ENCODE peak calls at places on chromosomes 1 and 21, in six cellular contexts. M is neural crest cell; Y is stimulated activated CD8-positive, alpha-beta memory T cell treated with anti-CD3 and anti-CD28 coated beads, Interleukin-4, amount 100 ng/mL, for 24 hours; K is stimulated activated CD4-positive, alpha-beta T cell treated with anti-CD3 and anti-CD28 coated beads, Interleukin-2, amount 100 ng/mL, for 48 hours; P is dorsolateral prefrontal cortex; H is HEK293T. Z is an unnamed sample.

GRCh38 chr1:18109756-18110597 is 2.4 kb downstream of the IGSF21 start:
- DNase-seq in M (no peak), Y (no peak), K (peak), P (peak), H (peak), Z (no peak)

GRCh38 chr1:243943671-243944428 is 93.8 kb upstream of the AKT3 start:
- DNase-seq in M (no peak), Y (no peak), K (no peak), P (no peak), H (no peak), Z (no peak)

GRCh38 chr1:12078938-12079861 is 16.1 kb downstream of the TNFRSF8 start:
- DNase-seq in M (peak), Y (peak), K (peak), P (no peak), H (peak), Z (peak)

GRCh38 chr1:209884665-209885117 is 53.3 kb upstream of the SYT14 start:
- DNase-seq in M (no peak), Y (peak), K (peak), P (no peak), H (peak), Z (no peak)

GRCh38 chr1:65255088-65256050 is 54.0 kb upstream of the DNAJC6 start:
- DNase-seq in M (no peak), Y (no peak), K (no peak), P (no peak), H (peak), Z (no peak)

GRCh38 chr1:178192686-178193085 is 98.8 kb downstream of the RASAL2 start:
- DNase-seq in M (no peak), Y (no peak), K (no peak), P (no peak), H (no peak), Z (no peak)

GRCh38 chr21:41772351-41773080 is 5.7 kb upstream of the RIPK4 start:
- DNase-seq in M (no peak), Y (no peak), K (no peak), P (no peak), H (no peak), Z (no peak)

GRCh38 chr1:64513557-64513956 is 43.6 kb downstream of the CACHD1 start:
- DNase-seq in M (no peak), Y (no peak), K (no peak), P (no peak), H (no peak), Z (no peak)

GRCh38 chr1:87759420-87759819 is 430.7 kb downstream of the LMO4 start:
- DNase-seq in M (no peak), Y (no peak), K (no peak), P (no peak), H (no peak), Z (no peak)

GRCh38 chr1:51308636-51309035 is 21.7 kb downstream of the TTC39A start:
- DNase-seq in M (no peak), Y (no peak), K (no peak), P (no peak), H (no peak), Z (no peak)

GRCh38 chr1:210541680-210542358 is 213.1 kb downstream of the HHAT start:
- DNase-seq in M (no peak), Y (no peak), K (no peak), P (no peak), H (no peak), Z (no peak)

GRCh38 chr1:30727013-30727684 is 3.8 kb upstream of the MATN1 start:
- DNase-seq in M (no peak), Y (no peak), K (no peak), P (no peak), H (no peak), Z (no peak)